ENCODE peak calls at places on chromosomes 16 and 17, in seven cellular contexts. P, O, K, D, R, M and E are unnamed samples.

GRCh38 chr17:76678330-76678729 is 32.4 kb downstream of the MXRA7 start:
- DNase-seq in P (no peak), O (no peak), K (no peak), D (peak; percentile 78), R (no peak), M (no peak), E (no peak)

GRCh38 chr17:77821114-77821513 is 137.4 kb upstream of the TNRC6C start:
- DNase-seq in P (no peak), O (no peak), K (no peak), D (no peak), R (no peak), M (peak; percentile 70), E (no peak)

GRCh38 chr16:76748698-76749097 is 442.3 kb upstream of the MON1B start:
- DNase-seq in P (no peak), O (no peak), K (no peak), D (no peak), R (no peak), M (no peak), E (no peak)

GRCh38 chr17:8117980-8118768 is at the start of gene ALOXE3:
- DNase-seq in P (peak; percentile 47), O (peak; percentile 35), K (peak; percentile 64), D (no peak), R (no peak), M (peak; percentile 81), E (peak; percentile 74)

GRCh38 chr17:35117984-35118383 is 1.7 kb downstream of the RAD51D start:
- DNase-seq in P (peak; percentile 36), O (no peak), K (peak; percentile 23), D (no peak), R (no peak), M (no peak), E (peak; percentile 3)

GRCh38 chr17:28533091-28533670 is 19.2 kb downstream of the UNC119 start:
- DNase-seq in P (no peak), O (no peak), K (no peak), D (peak; percentile 55), R (no peak), M (no peak), E (no peak)

GRCh38 chr17:14688134-14688533 is 387.3 kb downstream of the HS3ST3B1 start:
- DNase-seq in P (no peak), O (no peak), K (no peak), D (no peak), R (no peak), M (no peak), E (no peak)

GRCh38 chr17:79513805-79514535 is 96.9 kb downstream of the RBFOX3 start:
- DNase-seq in P (no peak), O (no peak), K (no peak), D (no peak), R (no peak), M (no peak), E (no peak)

GRCh38 chr16:85781685-85782370 is 17.5 kb downstream of the EMC8 start:
- DNase-seq in P (peak; percentile 29), O (no peak), K (peak; percentile 66), D (peak; percentile 62), R (peak; percentile 63), M (no peak), E (no peak)

GRCh38 chr16:2854700-2855309 is 3.2 kb downstream of the PRSS22 start:
- DNase-seq in P (no peak), O (no peak), K (no peak), D (peak; percentile 23), R (no peak), M (peak; percentile 7), E (no peak)

GRCh38 chr16:13923703-13924298 is 3.8 kb downstream of the ERCC4 start:
- DNase-seq in P (peak; percentile 82), O (no peak), K (peak; percentile 67), D (no peak), R (no peak), M (no peak), E (no peak)

GRCh38 chr16:13920510-13920818 is 510 bp downstream of the ERCC4 start:
- DNase-seq in P (no peak), O (no peak), K (no peak), D (no peak), R (no peak), M (no peak), E (no peak)

GRCh38 chr16:13919330-13919682 is 648 bp upstream of the ERCC4 start:
- DNase-seq in P (peak; percentile 69), O (peak; percentile 16), K (peak; percentile 45), D (no peak), R (no peak), M (no peak), E (no peak)

GRCh38 chr16:13919683-13920509 is at the start of gene ERCC4:
- DNase-seq in P (peak; percentile 100), O (peak; percentile 100), K (peak; percentile 98), D (peak; percentile 100), R (peak; percentile 100), M (peak; percentile 99), E (peak; percentile 81)

GRCh38 chr16:13921328-13921727 is 1.4 kb downstream of the ERCC4 start:
- DNase-seq in P (no peak), O (no peak), K (no peak), D (no peak), R (no peak), M (no peak), E (no peak)
- H3K4me3 ChIP-seq in P (no peak overlapping the region), O (no peak overlapping the region), K (no peak overlapping the region), D (no peak overlapping the region), R (no peak overlapping the region), M (peak overlapping the region; percentile 93), E (peak overlapping the region; percentile 96)

GRCh38 chr16:3882531-3882930 is 2.0 kb upstream of the CREBBP start:
- DNase-seq in P (no peak), O (no peak), K (no peak), D (no peak), R (no peak), M (no peak), E (no peak)
- TF ChIP-seq CTCF in P (no peak), O (no peak), K (no peak), D (no peak), R (no peak), M (no peak), E (no peak)

GRCh38 chr16:88804552-88805339 is 1.2 kb downstream of the CDT1 start:
- DNase-seq in P (no peak), O (no peak), K (no peak), D (peak; percentile 65), R (no peak), M (peak; percentile 83), E (no peak)

GRCh38 chr16:88805887-88806393 is 2.4 kb downstream of the CDT1 start:
- DNase-seq in P (no peak), O (no peak), K (no peak), D (no peak), R (no peak), M (no peak), E (no peak)

GRCh38 chr16:88804173-88804551 is 573 bp downstream of the CDT1 start:
- DNase-seq in P (no peak), O (no peak), K (no peak), D (peak; percentile 43), R (no peak), M (peak; percentile 84), E (no peak)

GRCh38 chr16:88806491-88807111 is 3.0 kb downstream of the CDT1 start:
- DNase-seq in P (no peak), O (no peak), K (no peak), D (no peak), R (no peak), M (no peak), E (no peak)

DNA sequence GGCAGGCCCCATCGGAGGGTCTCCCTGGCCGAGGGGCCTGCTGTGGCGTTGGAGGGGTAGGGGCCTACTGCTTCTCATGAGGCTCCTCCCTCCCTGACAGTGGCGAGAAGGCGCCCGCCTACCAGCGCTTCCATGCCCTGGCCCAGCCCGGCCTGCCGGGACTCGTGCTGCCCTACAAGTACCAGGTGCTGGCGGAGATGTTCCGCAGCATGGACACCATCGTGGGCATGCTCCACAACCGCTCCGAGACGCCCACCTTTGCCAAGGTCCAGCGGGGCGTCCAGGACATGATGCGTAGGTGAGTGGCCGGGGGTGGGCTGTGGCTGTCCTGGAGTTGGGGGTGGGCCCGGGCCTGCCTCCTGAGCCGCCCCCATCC is 1.7 kb downstream of the CDT1 start:
- DNase-seq in P (no peak), O (no peak), K (no peak), D (peak; percentile 46), R (no peak), M (peak; percentile 82), E (no peak)
- H3K4me3 ChIP-seq in P (no peak overlapping the region), O (no peak overlapping the region), K (no peak overlapping the region), D (no peak overlapping the region), R (no peak overlapping the region), M (no peak overlapping the region), E (no peak overlapping the region)

DNA sequence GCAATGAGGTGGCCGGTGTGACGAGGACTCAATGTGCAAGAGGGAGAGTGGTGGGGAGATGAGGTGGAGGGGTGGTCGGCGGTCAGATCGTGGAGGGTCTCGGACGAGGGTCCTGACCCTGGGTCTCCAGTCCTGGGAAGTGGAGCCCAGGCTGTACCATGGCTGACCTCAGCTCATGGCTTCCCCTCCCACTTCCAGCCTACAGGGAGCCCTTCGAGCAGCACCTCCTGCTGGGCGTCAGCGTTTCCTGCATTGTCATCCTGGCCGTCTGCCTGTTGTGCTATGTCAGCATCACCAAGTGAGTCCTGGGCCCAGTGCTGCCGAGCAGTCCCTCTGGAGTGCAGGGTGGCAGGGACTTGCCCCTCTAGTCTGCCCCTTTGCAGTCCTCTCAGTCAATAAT is 41.8 kb downstream of the IL4R start:
- DNase-seq in P (peak; percentile 57), O (peak; percentile 24), K (peak; percentile 22), D (peak; percentile 65), R (peak; percentile 43), M (peak; percentile 87), E (no peak)
- TF ChIP-seq CTCF in P (peak; percentile 48), O (peak; percentile 23), K (peak; percentile 43), D (no peak), R (peak; percentile 44), M (peak; percentile 39), E (no peak)

GRCh38 chr16:79175286-79176057 is 425.1 kb downstream of the MAF start:
- DNase-seq in P (no peak), O (no peak), K (no peak), D (no peak), R (no peak), M (no peak), E (no peak)
- H3K4me3 ChIP-seq in P (no peak overlapping the region), O (no peak overlapping the region), K (no peak overlapping the region), D (no peak overlapping the region), R (no peak overlapping the region), M (no peak overlapping the region), E (no peak overlapping the region)

DNA sequence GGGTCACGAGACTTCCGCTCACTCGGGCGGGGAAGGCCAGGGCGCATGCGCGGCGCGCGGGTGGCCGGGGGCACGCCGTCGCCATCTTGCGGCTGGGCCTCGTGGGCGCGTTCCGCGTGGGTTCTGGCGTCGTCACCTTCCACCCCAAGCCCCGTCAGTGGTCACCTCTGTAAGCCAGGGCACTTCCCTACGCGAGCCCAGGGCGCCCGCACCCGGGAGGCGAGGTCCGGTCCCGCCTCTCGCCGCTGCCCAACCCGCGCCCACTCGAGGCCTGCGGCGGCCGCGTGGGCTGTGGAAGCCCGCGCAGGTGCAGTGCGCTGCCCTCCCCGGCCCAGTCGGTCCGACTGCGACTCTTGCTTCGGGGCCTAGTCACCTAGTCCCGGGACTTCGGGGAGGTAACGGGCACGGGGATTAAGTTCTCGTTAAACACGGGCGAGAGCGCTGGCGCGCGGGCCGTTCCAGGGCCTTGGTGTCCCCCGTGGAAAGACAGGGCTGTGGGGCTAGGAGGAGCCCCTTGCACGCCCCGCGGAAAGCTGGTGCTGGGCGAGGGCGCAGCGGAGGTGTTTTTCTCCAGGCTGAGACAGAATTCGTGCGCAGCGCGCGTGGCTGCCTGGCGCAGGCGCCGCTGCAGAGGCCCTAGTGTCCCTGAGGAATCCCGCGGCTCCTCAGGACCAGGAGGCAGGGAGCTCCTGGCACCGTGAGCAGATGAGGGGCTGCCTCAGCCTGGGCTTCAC is 417 bp upstream of the ARHGDIA start:
- DNase-seq in P (peak; percentile 92), O (peak; percentile 90), K (peak; percentile 83), D (peak; percentile 96), R (peak; percentile 95), M (peak; percentile 97), E (no peak)
- TF ChIP-seq CTCF in P (peak; percentile 34), O (peak; percentile 58), K (peak; percentile 30), D (peak; percentile 27), R (peak; percentile 45), M (no peak), E (peak; percentile 20)

GRCh38 chr17:47955497-47956461 is 1.9 kb downstream of the PRR15L start:
- DNase-seq in P (no peak), O (no peak), K (no peak), D (peak; percentile 72), R (no peak), M (no peak), E (no peak)
- H3K4me3 ChIP-seq in P (no peak overlapping the region), O (no peak overlapping the region), K (no peak overlapping the region), D (peak overlapping the region; percentile 52), R (no peak overlapping the region), M (no peak overlapping the region), E (no peak overlapping the region)